ENCODE peak calls at places on chromosomes 11 and 22, in four cellular contexts. C is CD4-positive, alpha-beta memory T cell; U is SJCRH30; E is fibroblast of lung. L is an unnamed sample.

GRCh38 chr22:22084089-22084711 is 101.6 kb upstream of the TOP3B start:
- DNase-seq in C (no peak), U (no peak), E (no peak), L (no peak)

GRCh38 chr11:79011357-79011756 is 429.5 kb downstream of the TENM4 start:
- DNase-seq in U (no peak), C (no peak), E (no peak), L (no peak)

GRCh38 chr11:1199689-1200610 is 22.9 kb upstream of the MUC5B start:
- DNase-seq in E (no peak), U (no peak), C (no peak), L (peak; percentile 7)

GRCh38 chr11:67378544-67378943 is 5.1 kb upstream of the CLCF1 start:
- DNase-seq in C (no peak), E (no peak), U (no peak), L (no peak)

GRCh38 chr11:908273-908672 is 2.3 kb downstream of the CHID1 start:
- DNase-seq in U (no peak), E (no peak), C (no peak), L (no peak)

GRCh38 chr11:76797341-76798201 is 14.4 kb downstream of the TSKU start:
- DNase-seq in U (no peak), C (no peak), E (no peak), L (no peak)

GRCh38 chr11:73204711-73205121 is 13.4 kb upstream of the P2RY2 start:
- DNase-seq in U (no peak), C (no peak), E (no peak), L (no peak)

GRCh38 chr11:129317564-129317963 is 58.1 kb upstream of the BARX2 start:
- DNase-seq in U (no peak), E (no peak), C (no peak), L (no peak)

GRCh38 chr11:64607381-64608259 is 16.6 kb downstream of the SLC22A12 start:
- DNase-seq in C (no peak), E (peak; percentile 28), U (no peak), L (no peak)

GRCh38 chr11:36012410-36012809 is 68.5 kb downstream of the LDLRAD3 start:
- DNase-seq in U (no peak), C (no peak), E (peak; percentile 48), L (no peak)

GRCh38 chr11:15198284-15198683 is 83.6 kb downstream of the INSC start:
- DNase-seq in C (no peak), E (no peak), U (no peak), L (no peak)
- H3K4me1 ChIP-seq in C (no peaks in the 10 kb centered on the region), E (peaks cover 2% of the 10 kb centered on the region), U (no peaks in the 10 kb centered on the region), L (peaks cover 29% of the 10 kb centered on the region)

DNA sequence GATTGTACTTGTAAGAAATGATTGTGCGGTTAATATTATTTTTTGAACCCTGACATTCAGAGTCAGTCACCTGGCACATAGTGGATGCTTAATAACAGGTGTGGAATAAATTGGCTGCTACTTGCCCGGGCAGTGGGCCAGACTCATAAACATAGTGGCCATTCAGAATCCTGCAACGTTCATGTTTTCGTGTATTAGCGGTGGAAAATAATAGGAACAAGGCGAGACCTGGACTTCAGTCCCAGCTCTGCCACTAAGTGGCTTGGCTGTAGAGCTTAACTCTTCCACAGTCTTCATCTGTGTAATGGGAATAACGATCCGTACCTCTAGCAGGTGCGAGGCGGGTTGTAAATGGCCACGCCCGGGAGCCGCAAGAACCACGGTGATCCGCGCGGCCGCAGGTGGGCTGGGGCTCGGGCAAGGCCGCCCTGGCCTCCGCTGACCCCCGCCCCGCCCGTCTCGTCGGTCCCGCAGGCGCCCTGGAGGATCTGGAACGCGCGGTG is 761 bp upstream of the TMEM25 start:
- DNase-seq in E (peak; percentile 13), U (peak; percentile 62), C (no peak), L (no peak)
- H3K4me3 ChIP-seq in E (peak overlapping the region; percentile 80), U (peak overlapping the region; percentile 79), C (peak overlapping the region; percentile 77), L (peak overlapping the region; percentile 56)

GRCh38 chr22:48138427-48138826 is 1376.0 kb downstream of the TBC1D22A start:
- DNase-seq in E (no peak), C (no peak), U (no peak), L (no peak)
- H3K9me3 ChIP-seq in E (no peaks in the 10 kb centered on the region), C (no peaks in the 10 kb centered on the region), U (no peaks in the 10 kb centered on the region), L (peaks cover 9% of the 10 kb centered on the region)

GRCh38 chr22:39327995-39328754 is 8.8 kb upstream of the RPL3 start:
- DNase-seq in C (no peak), U (no peak), E (no peak), L (no peak)

GRCh38 chr22:39336411-39336810 is 13.4 kb upstream of the SYNGR1 start:
- DNase-seq in U (no peak), E (no peak), C (no peak), L (no peak)

GRCh38 chr22:39332441-39333064 is 13.1 kb upstream of the RPL3 start:
- DNase-seq in E (no peak), C (no peak), U (no peak), L (no peak)
- H3K4me1 ChIP-seq in E (no peaks in the 10 kb centered on the region), C (no peaks in the 10 kb centered on the region), U (no peaks in the 10 kb centered on the region), L (no peaks in the 10 kb centered on the region)

DNA sequence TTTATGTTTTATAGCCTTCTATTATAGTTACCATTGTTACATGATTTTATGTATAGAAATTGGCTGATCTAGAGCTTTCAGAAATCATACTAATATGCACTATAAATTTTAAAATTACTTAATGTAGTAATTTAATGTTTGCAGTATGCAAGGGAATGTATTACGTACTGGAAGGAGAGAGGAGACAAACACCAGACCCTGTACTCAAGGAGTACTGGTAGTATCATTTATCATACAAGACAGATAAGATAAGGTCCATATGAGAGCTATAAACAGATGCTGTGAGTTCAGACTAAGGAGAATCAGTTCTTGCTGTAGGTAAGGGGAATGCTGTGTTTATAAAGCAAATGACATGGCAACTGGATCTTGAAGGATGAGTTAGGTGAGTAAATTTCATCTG is 765 bp downstream of the BCO2 start:
- DNase-seq in U (no peak), C (no peak), E (no peak), L (no peak)
- H3K4me3 ChIP-seq in U (no peak overlapping the region), C (no peak overlapping the region), E (no peak overlapping the region), L (peak overlapping the region; percentile 45)

DNA sequence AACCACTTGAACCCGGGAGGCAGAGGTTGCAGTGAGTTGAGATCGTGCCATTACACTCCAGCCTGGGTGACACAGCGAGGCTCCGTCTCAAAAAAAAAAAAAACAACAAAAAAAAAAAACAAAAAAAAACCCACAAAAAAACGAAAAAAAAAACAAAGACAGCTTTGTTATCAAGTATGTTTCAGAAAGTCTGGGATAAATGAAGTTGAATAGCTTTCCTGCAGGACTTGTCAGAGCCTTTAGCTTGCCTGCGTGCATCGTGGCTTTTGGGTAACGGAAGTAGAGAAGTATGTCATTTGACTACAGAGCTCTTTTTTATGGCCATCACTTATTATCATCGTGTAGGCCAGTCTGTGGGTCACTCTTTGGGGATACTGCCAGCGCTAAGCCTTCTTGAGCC is 14.6 kb downstream of the TRIOBP start:
- DNase-seq in U (no peak), C (no peak), E (no peak), L (no peak)
- H3K9me3 ChIP-seq in U (no peaks in the 10 kb centered on the region), C (no peaks in the 10 kb centered on the region), E (no peaks in the 10 kb centered on the region), L (no peaks in the 10 kb centered on the region)

DNA sequence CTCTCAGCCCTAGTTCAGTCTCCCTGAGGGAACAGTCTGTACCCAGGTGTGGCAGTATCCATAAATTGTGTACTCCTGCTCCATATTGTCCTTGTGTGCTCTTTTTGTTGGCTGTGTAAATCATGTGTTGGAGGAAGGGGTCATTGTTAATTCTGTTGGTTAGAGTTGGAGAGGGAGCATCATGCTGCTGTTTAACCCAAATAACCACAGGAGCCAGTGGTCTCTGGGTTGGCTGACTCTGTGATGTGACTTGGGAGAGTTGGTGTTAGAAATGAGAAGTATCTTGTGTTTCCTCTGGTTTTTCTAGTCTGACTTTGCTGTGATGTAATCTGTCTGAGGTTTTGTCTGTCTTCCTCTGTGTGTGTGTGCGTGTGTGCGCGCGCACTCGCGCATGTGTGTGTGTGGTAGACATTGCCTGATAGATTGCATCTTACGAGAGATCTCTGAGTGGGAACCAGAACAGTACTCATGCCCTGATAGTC is 30.5 kb downstream of the CTNND1 start:
- DNase-seq in E (peak; percentile 72), C (peak; percentile 90), U (no peak), L (no peak)
- H3K4me1 ChIP-seq in E (peaks cover 6% of the 10 kb centered on the region), C (peaks cover 35% of the 10 kb centered on the region), U (no peaks in the 10 kb centered on the region), L (peaks cover 42% of the 10 kb centered on the region)

GRCh38 chr11:124179311-124179710 is 3.8 kb upstream of the OR10D3 start:
- DNase-seq in E (peak; percentile 6), C (no peak), U (no peak), L (no peak)
- H3K4me3 ChIP-seq in E (no peak overlapping the region), C (no peak overlapping the region), U (no peak overlapping the region), L (no peak overlapping the region)

GRCh38 chr11:133506023-133506422 is 26.3 kb downstream of the OPCML start:
- DNase-seq in C (no peak), U (no peak), E (no peak), L (no peak)
- H3K9me3 ChIP-seq in C (no peaks in the 10 kb centered on the region), U (no peaks in the 10 kb centered on the region), E (no peaks in the 10 kb centered on the region), L (no peaks in the 10 kb centered on the region)

GRCh38 chr22:37504964-37505363 is 14.3 kb downstream of the CARD10 start:
- DNase-seq in E (no peak), C (no peak), U (no peak), L (no peak)
- H3K4me1 ChIP-seq in E (peaks cover 11% of the 10 kb centered on the region), C (peaks cover 11% of the 10 kb centered on the region), U (peaks cover 31% of the 10 kb centered on the region), L (peaks cover 56% of the 10 kb centered on the region)

L was measured in gastrocnemius medialis.